ENCODE peak calls at places on chromosomes 12 and 14, in ten cellular contexts. V, I, E, X, Y, H, O, L, S and F are unnamed samples.

GRCh38 chr14:71365305-71365865 is 458.1 kb downstream of the PCNX1 start:
- DNase-seq in V (no peak), I (no peak), E (no peak), X (no peak), Y (no peak), H (no peak), O (no peak), L (peak; percentile 56), S (no peak), F (no peak)

GRCh38 chr12:102885043-102885932 is 31.8 kb downstream of the PAH start:
- DNase-seq in V (no peak), I (no peak), E (no peak), X (no peak), Y (peak; percentile 55), H (no peak), O (no peak), L (no peak), S (no peak), F (no peak)

GRCh38 chr12:124543052-124543590 is 24.3 kb downstream of the NCOR2 start:
- DNase-seq in V (peak; percentile 76), I (no peak), E (peak; percentile 70), X (no peak), Y (no peak), H (no peak), O (peak; percentile 51), L (no peak), S (no peak), F (no peak)

GRCh38 chr12:47141459-47141858 is 61.7 kb upstream of the AMIGO2 start:
- DNase-seq in V (peak; percentile 63), I (no peak), E (no peak), X (peak; percentile 56), Y (no peak), H (no peak), O (no peak), L (no peak), S (no peak), F (no peak)

GRCh38 chr14:35419429-35419841 is 14.9 kb upstream of the NFKBIA start:
- DNase-seq in V (no peak), I (no peak), E (no peak), X (no peak), Y (no peak), H (no peak), O (no peak), L (no peak), S (no peak), F (no peak)

GRCh38 chr12:88520436-88520820 is 59.8 kb downstream of the KITLG start:
- DNase-seq in V (no peak), I (no peak), E (no peak), X (no peak), Y (no peak), H (no peak), O (no peak), L (no peak), S (no peak), F (no peak)

GRCh38 chr12:77837876-77838291 is 7.2 kb downstream of the NAV3 start:
- DNase-seq in V (no peak), I (no peak), E (peak; percentile 65), X (no peak), Y (no peak), H (peak; percentile 45), O (no peak), L (no peak), S (no peak), F (peak; percentile 21)

GRCh38 chr12:120598674-120599463 is 17.7 kb upstream of the POP5 start:
- DNase-seq in V (peak; percentile 66), I (no peak), E (no peak), X (no peak), Y (no peak), H (no peak), O (no peak), L (peak; percentile 26), S (no peak), F (peak; percentile 12)

GRCh38 chr12:104536841-104537240 is 80.1 kb downstream of the CHST11 start:
- DNase-seq in V (no peak), I (no peak), E (no peak), X (no peak), Y (no peak), H (no peak), O (no peak), L (no peak), S (no peak), F (no peak)

GRCh38 chr12:93425736-93426363 is 15.9 kb downstream of the UBE2N start:
- DNase-seq in V (peak; percentile 66), I (no peak), E (no peak), X (no peak), Y (no peak), H (no peak), O (no peak), L (no peak), S (no peak), F (no peak)

GRCh38 chr12:32692358-32692757 is 13.3 kb downstream of the DNM1L start:
- DNase-seq in V (no peak), I (no peak), E (no peak), X (no peak), Y (no peak), H (no peak), O (no peak), L (no peak), S (no peak), F (no peak)
- H3K4me1 ChIP-seq in V (no peaks in the 10 kb centered on the region), I (no peaks in the 10 kb centered on the region), E (peaks cover 1% of the 10 kb centered on the region), X (peaks cover 3% of the 10 kb centered on the region), Y (no peaks in the 10 kb centered on the region), H (no peaks in the 10 kb centered on the region), O (no peaks in the 10 kb centered on the region), L (peaks cover under 1% of the 10 kb centered on the region), S (no peaks in the 10 kb centered on the region), F (peaks cover 22% of the 10 kb centered on the region)

DNA sequence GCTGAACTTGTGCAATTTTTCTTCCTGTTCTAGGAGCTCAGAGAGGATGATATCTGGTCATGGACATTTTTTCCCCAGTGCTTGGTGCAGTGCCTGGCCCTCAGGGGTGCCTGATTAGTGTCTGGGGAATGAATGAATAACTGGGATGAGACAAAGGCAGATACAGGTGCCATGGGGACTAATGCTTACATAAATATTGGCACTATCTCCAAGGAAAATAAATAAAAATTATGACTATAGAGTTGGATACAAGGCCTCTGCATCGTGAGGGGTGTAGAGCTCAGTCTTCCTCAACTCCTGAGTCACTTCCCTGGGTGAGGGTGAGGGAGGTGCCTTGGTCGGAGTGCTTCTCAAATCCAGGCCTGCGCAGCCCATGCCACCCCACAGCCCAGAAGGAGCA is 188.6 kb downstream of the KCNA5 start:
- DNase-seq in V (no peak), I (no peak), E (no peak), X (no peak), Y (no peak), H (no peak), O (no peak), L (peak; percentile 64), S (no peak), F (no peak)
- H3K27ac ChIP-seq in V (no peak overlapping the region), I (no peak overlapping the region), E (no peak overlapping the region), X (no peak overlapping the region), Y (no peak overlapping the region), H (no peak overlapping the region), O (no peak overlapping the region), L (no peak overlapping the region), S (no peak overlapping the region), F (no peak overlapping the region)

DNA sequence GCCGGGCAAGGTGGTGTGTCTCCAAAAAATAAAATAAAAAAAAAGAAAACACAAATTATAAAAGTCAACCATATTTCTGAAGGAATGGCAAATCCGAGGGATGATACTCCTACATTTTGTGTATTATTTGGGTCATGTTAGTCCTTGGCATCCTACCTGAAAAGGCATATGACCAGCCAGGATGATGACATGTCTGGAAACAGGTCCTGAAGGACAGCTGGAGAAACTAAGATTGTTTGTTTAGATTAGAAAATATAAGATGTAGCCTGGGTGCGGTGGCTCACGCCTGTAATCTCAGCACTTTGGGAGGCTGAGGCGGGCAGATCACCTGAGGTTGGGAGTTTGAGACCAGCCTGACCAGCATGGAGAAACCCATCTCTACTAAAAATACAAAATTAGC is 47.6 kb upstream of the FOXJ2 start:
- DNase-seq in V (no peak), I (no peak), E (no peak), X (no peak), Y (no peak), H (no peak), O (no peak), L (no peak), S (no peak), F (no peak)
- H3K4me1 ChIP-seq in V (peaks cover 4% of the 10 kb centered on the region), I (no peaks in the 10 kb centered on the region), E (no peaks in the 10 kb centered on the region), X (no peaks in the 10 kb centered on the region), Y (no peaks in the 10 kb centered on the region), H (no peaks in the 10 kb centered on the region), O (no peaks in the 10 kb centered on the region), L (peaks cover under 1% of the 10 kb centered on the region), S (peaks cover 2% of the 10 kb centered on the region), F (no peaks in the 10 kb centered on the region)

DNA sequence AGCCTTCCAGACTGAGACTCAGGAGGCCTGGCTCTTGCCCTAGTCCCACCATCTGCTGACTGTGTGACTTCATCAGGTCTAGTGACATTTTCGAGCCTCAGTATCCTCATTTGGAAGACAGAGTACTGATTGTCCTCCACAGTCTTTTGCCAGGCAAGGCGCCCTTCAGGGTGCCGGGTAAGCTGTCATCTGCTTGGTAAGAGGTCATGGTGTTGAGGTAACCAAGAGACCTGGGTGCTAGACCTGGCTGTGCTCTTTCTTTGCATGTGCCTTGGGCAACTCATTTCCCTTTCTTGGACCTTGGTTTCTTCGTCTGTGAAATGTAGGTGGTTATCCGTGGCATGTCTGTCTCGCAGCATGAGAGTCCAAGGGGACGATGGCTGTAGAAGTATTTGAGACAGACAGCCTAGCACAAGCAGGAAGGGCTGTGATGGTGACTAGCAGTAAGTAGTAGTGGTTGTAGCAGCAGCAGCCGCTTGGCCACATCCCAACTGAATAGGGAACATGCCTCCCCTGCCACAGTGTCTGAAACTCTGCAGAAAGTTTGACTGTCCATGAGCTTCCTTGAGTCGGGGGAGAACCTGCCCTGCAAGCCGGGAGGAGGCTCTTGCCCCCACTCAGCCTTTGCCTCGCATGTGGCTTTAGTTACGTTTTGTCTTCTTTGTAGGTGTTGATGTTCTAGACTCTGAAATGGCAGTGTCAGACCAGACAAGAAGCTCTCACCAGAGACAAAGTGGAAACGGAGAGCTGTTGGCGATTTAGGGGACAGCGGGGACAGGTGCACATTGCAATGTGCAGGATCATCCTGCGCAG is 40.3 kb downstream of the EVL start:
- DNase-seq in V (no peak), I (peak; percentile 16), E (no peak), X (no peak), Y (no peak), H (no peak), O (no peak), L (no peak), S (no peak), F (no peak)
- H3K27ac ChIP-seq in V (no peak overlapping the region), I (no peak overlapping the region), E (no peak overlapping the region), X (no peak overlapping the region), Y (no peak overlapping the region), H (peak overlapping the region; percentile 52), O (peak overlapping the region; percentile 68), L (no peak overlapping the region), S (no peak overlapping the region), F (no peak overlapping the region)

DNA sequence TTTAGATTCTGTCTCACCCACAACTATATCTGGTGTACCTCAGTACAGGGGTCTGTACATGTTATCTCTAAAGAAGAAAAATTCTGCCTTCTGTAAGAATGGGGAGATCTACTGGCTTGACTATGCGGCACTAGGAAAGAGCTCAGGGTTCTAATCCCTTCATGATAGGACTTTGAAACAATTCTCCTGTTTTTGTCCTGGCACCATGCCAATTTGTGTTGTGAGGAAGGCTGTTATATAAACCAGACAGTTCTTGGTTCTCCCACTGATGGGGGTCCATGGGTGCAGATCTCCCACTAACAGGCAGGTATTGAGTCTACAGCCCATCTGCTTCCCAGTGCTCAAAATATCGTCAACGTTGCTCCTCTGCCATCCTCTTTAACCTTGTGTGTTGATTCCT is 883.7 kb downstream of the GALC start:
- DNase-seq in V (no peak), I (no peak), E (no peak), X (no peak), Y (no peak), H (no peak), O (no peak), L (no peak), S (no peak), F (no peak)
- H3K4me1 ChIP-seq in V (no peaks in the 10 kb centered on the region), I (no peaks in the 10 kb centered on the region), E (no peaks in the 10 kb centered on the region), X (no peaks in the 10 kb centered on the region), Y (no peaks in the 10 kb centered on the region), H (no peaks in the 10 kb centered on the region), O (no peaks in the 10 kb centered on the region), L (peaks cover 2% of the 10 kb centered on the region), S (no peaks in the 10 kb centered on the region), F (no peaks in the 10 kb centered on the region)